ENCODE peak calls at places on chromosomes 3 and 15, in eight cellular contexts. Q is endothelial cell of umbilical vein; U is psoas muscle; E is adrenal gland; X is CD8-positive, alpha-beta memory T cell; I is WTC11; C is LoVo; F is CD4-positive, alpha-beta T cell. N is an unnamed sample.

GRCh38 chr3:32454111-32454510 is 48.5 kb downstream of the CMTM6 start:
- DNase-seq in Q (no peak), U (no peak), E (peak), X (no peak), I (no peak), C (no peak), F (no peak), N (no peak)

GRCh38 chr15:31606261-31606669 is 279.6 kb downstream of the KLF13 start:
- DNase-seq in Q (no peak), U (no peak), E (no peak), X (no peak), I (no peak), C (no peak), F (no peak), N (peak)

GRCh38 chr3:190840146-190840545 is 22.3 kb downstream of the GMNC start:
- DNase-seq in Q (peak), U (no peak), E (no peak), X (no peak), I (no peak), C (peak), F (no peak), N (peak)

GRCh38 chr15:43376017-43376705 is 5.3 kb downstream of the TUBGCP4 start:
- DNase-seq in Q (peak), U (no peak), E (no peak), X (no peak), I (peak), C (peak), F (peak), N (peak)

GRCh38 chr15:69719527-69719926 is 266.9 kb downstream of the RPLP1 start:
- DNase-seq in Q (no peak), U (no peak), E (peak), X (peak), I (no peak), C (no peak), F (peak), N (no peak)

GRCh38 chr3:120767106-120767505 is 24.6 kb downstream of the GTF2E1 start:
- DNase-seq in Q (no peak), U (no peak), E (no peak), X (no peak), I (no peak), C (no peak), F (no peak), N (no peak)

GRCh38 chr3:178300441-178300959 is 235.7 kb upstream of the KCNMB2 start:
- DNase-seq in Q (no peak), U (no peak), E (no peak), X (no peak), I (no peak), C (no peak), F (no peak), N (no peak)

GRCh38 chr3:47930979-47931378 is 85.2 kb downstream of the MAP4 start:
- DNase-seq in Q (no peak), U (no peak), E (no peak), X (no peak), I (no peak), C (no peak), F (no peak), N (no peak)

GRCh38 chr3:94716326-94717018 is 653.6 kb downstream of the NSUN3 start:
- DNase-seq in Q (no peak), U (no peak), E (no peak), X (no peak), I (peak), C (no peak), F (no peak), N (no peak)